ENCODE peak calls at places on chromosomes 7 and 10, in nine cellular contexts. T is cardiac muscle cell, W is IMR-90, H is fibroblast of lung, J is astrocyte, B is PC-3, E is left ventricle myocardium inferior, U is upper lobe of left lung, V is heart left ventricle. K is an unnamed sample.

GRCh38 chr10:12847361-12847975 is 154.0 kb downstream of the CCDC3 start:
- DNase-seq in T (peak; percentile 26), W (no peak), H (no peak), J (no peak), B (no peak), E (no peak), U (peak; percentile 80), V (no peak), K (peak; percentile 55)

GRCh38 chr10:128324058-128324457 is 197.8 kb upstream of the MKI67 start:
- DNase-seq in T (peak; percentile 64), W (no peak), H (no peak), J (no peak), B (no peak), E (peak; percentile 41), U (no peak), V (no peak), K (peak; percentile 34)

GRCh38 chr7:114865564-114865963 is 56.3 kb upstream of the MDFIC start:
- DNase-seq in T (peak; percentile 52), W (peak; percentile 64), H (peak; percentile 79), J (peak; percentile 38), B (peak; percentile 60), E (peak; percentile 30), U (no peak), V (peak; percentile 64), K (peak; percentile 58)

GRCh38 chr7:46565712-46566111 is 644.6 kb upstream of the IGFBP3 start:
- DNase-seq in T (no peak), W (no peak), H (no peak), J (no peak), B (no peak), E (no peak), U (no peak), V (no peak), K (no peak)

GRCh38 chr10:101611506-101611905 is 23.4 kb downstream of the DPCD start:
- DNase-seq in T (no peak), W (peak; percentile 47), H (peak; percentile 8), J (no peak), B (no peak), E (no peak), U (no peak), V (no peak), K (no peak)

GRCh38 chr10:78134919-78135318 is 101.3 kb downstream of the RPS24 start:
- DNase-seq in T (no peak), W (no peak), H (no peak), J (no peak), B (peak; percentile 62), E (no peak), U (no peak), V (no peak), K (peak; percentile 62)

GRCh38 chr7:79461660-79462059 is 8.2 kb upstream of the MAGI2 start:
- DNase-seq in T (no peak), W (peak; percentile 91), H (peak; percentile 75), J (peak; percentile 68), B (peak; percentile 86), E (no peak), U (no peak), V (no peak), K (no peak)

GRCh38 chr7:39336457-39336856 is 229.7 kb upstream of the YAE1 start:
- DNase-seq in T (no peak), W (no peak), H (no peak), J (peak; percentile 37), B (no peak), E (no peak), U (no peak), V (no peak), K (no peak)

GRCh38 chr7:2884161-2884560 is 40.1 kb upstream of the GNA12 start:
- DNase-seq in T (no peak), W (no peak), H (no peak), J (no peak), B (no peak), E (no peak), U (no peak), V (no peak), K (no peak)

GRCh38 chr7:99808766-99809165 is 19.0 kb upstream of the CYP3A43 start:
- DNase-seq in T (no peak), W (no peak), H (no peak), J (no peak), B (no peak), E (no peak), U (no peak), V (no peak), K (no peak)

GRCh38 chr10:99551158-99551557 is 18.4 kb downstream of the NKX2-3 start:
- DNase-seq in T (peak; percentile 63), W (peak; percentile 56), H (peak; percentile 57), J (peak; percentile 24), B (peak; percentile 38), E (no peak), U (no peak), V (no peak), K (no peak)

GRCh38 chr10:119315128-119316001 is 108.0 kb downstream of the GRK5 start:
- DNase-seq in T (no peak), W (peak; percentile 98), H (peak; percentile 94), J (peak; percentile 97), B (peak; percentile 86), E (no peak), U (no peak), V (peak; percentile 60), K (no peak)

GRCh38 chr10:5619366-5620211 is 46.8 kb downstream of the ASB13 start:
- DNase-seq in T (no peak), W (no peak), H (peak; percentile 35), J (peak; percentile 61), B (no peak), E (no peak), U (no peak), V (no peak), K (no peak)

GRCh38 chr10:100656479-100656878 is 88.9 kb upstream of the PAX2 start:
- DNase-seq in T (peak; percentile 48), W (no peak), H (peak; percentile 13), J (no peak), B (no peak), E (no peak), U (peak; percentile 81), V (no peak), K (no peak)

GRCh38 chr7:44284216-44284615 is 41.2 kb downstream of the CAMK2B start:
- DNase-seq in T (no peak), W (peak; percentile 40), H (no peak), J (peak; percentile 6), B (no peak), E (peak; percentile 10), U (peak; percentile 55), V (no peak), K (no peak)

GRCh38 chr7:44280993-44281721 is 44.2 kb downstream of the CAMK2B start:
- DNase-seq in T (no peak), W (no peak), H (no peak), J (no peak), B (no peak), E (peak; percentile 36), U (peak; percentile 45), V (peak; percentile 66), K (no peak)

GRCh38 chr7:44283381-44284211 is 41.8 kb downstream of the CAMK2B start:
- DNase-seq in T (no peak), W (no peak), H (no peak), J (no peak), B (no peak), E (peak; percentile 65), U (peak; percentile 60), V (peak; percentile 64), K (no peak)

GRCh38 chr7:44281811-44282600 is 43.4 kb downstream of the CAMK2B start:
- DNase-seq in T (no peak), W (no peak), H (no peak), J (no peak), B (no peak), E (peak; percentile 6), U (peak; percentile 65), V (no peak), K (no peak)

GRCh38 chr7:44282601-44283171 is 42.7 kb downstream of the CAMK2B start:
- DNase-seq in T (no peak), W (no peak), H (no peak), J (no peak), B (no peak), E (peak; percentile 12), U (peak; percentile 24), V (no peak), K (no peak)
- H3K9me3 ChIP-seq in T (no peaks in the 10 kb centered on the region), W (no peaks in the 10 kb centered on the region), H (no peaks in the 10 kb centered on the region), J (no peaks in the 10 kb centered on the region), B (no peaks in the 10 kb centered on the region), E (no peaks in the 10 kb centered on the region), U (no peaks in the 10 kb centered on the region), V (no peaks in the 10 kb centered on the region), K (no peaks in the 10 kb centered on the region)

GRCh38 chr10:61633665-61634064 is 29.1 kb upstream of the CABCOCO1 start:
- DNase-seq in T (no peak), W (peak; percentile 68), H (peak; percentile 75), J (peak; percentile 63), B (peak; percentile 52), E (no peak), U (no peak), V (no peak), K (no peak)
- H3K4me3 ChIP-seq in T (no peak overlapping the region), W (no peak overlapping the region), H (no peak overlapping the region), J (no peak overlapping the region), B (no peak overlapping the region), E (no peak overlapping the region), U (no peak overlapping the region), V (no peak overlapping the region), K (no peak overlapping the region)

DNA sequence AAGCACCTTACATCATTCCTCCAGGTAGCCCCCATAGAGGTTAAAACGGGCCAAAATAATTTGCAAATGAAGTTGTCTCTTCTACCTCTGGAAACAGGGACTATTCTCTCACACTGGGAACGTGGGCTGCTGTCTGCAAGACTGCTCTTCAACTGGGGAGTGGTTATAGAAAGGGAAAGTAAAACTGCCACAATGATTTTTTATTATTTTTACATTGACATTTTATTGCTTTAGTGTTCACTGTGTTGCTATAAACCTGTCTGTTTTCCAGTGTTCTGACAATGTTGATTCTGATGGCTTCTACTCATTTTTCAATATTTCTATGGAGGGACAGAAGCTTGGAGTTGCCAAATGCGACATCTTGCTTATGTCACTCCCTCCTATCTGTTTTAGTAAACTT is 115.1 kb upstream of the ANTXRL start:
- DNase-seq in T (no peak), W (no peak), H (no peak), J (no peak), B (no peak), E (no peak), U (no peak), V (no peak), K (no peak)
- H3K9me3 ChIP-seq in T (no peaks in the 10 kb centered on the region), W (no peaks in the 10 kb centered on the region), H (no peaks in the 10 kb centered on the region), J (no peaks in the 10 kb centered on the region), B (no peaks in the 10 kb centered on the region), E (peaks cover 19% of the 10 kb centered on the region), U (no peaks in the 10 kb centered on the region), V (peaks cover 11% of the 10 kb centered on the region), K (no peaks in the 10 kb centered on the region)

GRCh38 chr10:127195041-127195506 is 1.3 kb downstream of the INSYN2A start:
- DNase-seq in T (peak; percentile 21), W (no peak), H (peak; percentile 27), J (no peak), B (no peak), E (no peak), U (peak; percentile 82), V (no peak), K (no peak)

GRCh38 chr10:127194598-127194997 is 1.8 kb downstream of the INSYN2A start:
- DNase-seq in T (no peak), W (no peak), H (peak; percentile 4), J (no peak), B (no peak), E (no peak), U (no peak), V (no peak), K (no peak)

GRCh38 chr10:127196955-127197432 is 603 bp upstream of the INSYN2A start:
- DNase-seq in T (no peak), W (no peak), H (peak; percentile 5), J (no peak), B (no peak), E (no peak), U (no peak), V (no peak), K (peak; percentile 22)

GRCh38 chr10:127196227-127196954 is at the start of gene INSYN2A:
- DNase-seq in T (peak; percentile 47), W (peak; percentile 44), H (peak; percentile 60), J (peak; percentile 44), B (peak; percentile 7), E (peak; percentile 32), U (peak; percentile 83), V (no peak), K (peak; percentile 52)

GRCh38 chr10:127195571-127196226 is 692 bp downstream of the INSYN2A start:
- DNase-seq in T (peak; percentile 17), W (peak; percentile 12), H (peak; percentile 11), J (peak; percentile 13), B (no peak), E (no peak), U (peak; percentile 86), V (no peak), K (peak; percentile 30)
- H3K4me3 ChIP-seq in T (peak overlapping the region; percentile 38), W (peak overlapping the region; percentile 44), H (peak overlapping the region; percentile 28), J (peak overlapping the region; percentile 48), B (peak overlapping the region; percentile 62), E (peak overlapping the region; percentile 67), U (peak overlapping the region; percentile 48), V (peak overlapping the region; percentile 51), K (peak overlapping the region; percentile 67)

K was measured in testis.